ENCODE peak calls at places on chromosomes 12 and 14, in five cellular contexts. B is GM06990, P is mucosa of descending colon, D is left ventricle myocardium inferior, L is OCI-LY7. Q is an unnamed sample.

GRCh38 chr12:45388545-45388944 is 172.7 kb downstream of the ANO6 start:
- DNase-seq in B (no peak), P (peak; percentile 41), D (no peak), L (peak; percentile 11), Q (no peak)

GRCh38 chr14:104116544-104117340 is 21.6 kb upstream of the KIF26A start:
- DNase-seq in B (no peak), P (peak; percentile 75), D (peak; percentile 11), L (no peak), Q (no peak)

GRCh38 chr12:128971802-128972201 is 118.5 kb downstream of the GLT1D1 start:
- DNase-seq in B (no peak), P (no peak), D (no peak), L (peak; percentile 12), Q (no peak)

GRCh38 chr14:81341405-81342180 is 58.5 kb downstream of the STON2 start:
- DNase-seq in B (no peak), P (no peak), D (no peak), L (no peak), Q (no peak)

GRCh38 chr12:100401660-100402059 is 44.8 kb downstream of the SLC17A8 start:
- DNase-seq in B (no peak), P (no peak), D (no peak), L (no peak), Q (no peak)

GRCh38 chr12:14239350-14239934 is 126.0 kb upstream of the ATF7IP start:
- DNase-seq in B (peak; percentile 78), P (peak; percentile 23), D (no peak), L (peak; percentile 75), Q (peak; percentile 78)

GRCh38 chr12:53277981-53278380 is 9.9 kb downstream of the ESPL1 start:
- DNase-seq in B (no peak), P (no peak), D (no peak), L (no peak), Q (no peak)

GRCh38 chr12:75585309-75585708 is 73.9 kb upstream of the KRR1 start:
- DNase-seq in B (no peak), P (no peak), D (no peak), L (no peak), Q (no peak)

GRCh38 chr12:9634177-9634803 is 26.6 kb upstream of the KLRB1 start:
- DNase-seq in B (peak; percentile 35), P (peak; percentile 89), D (no peak), L (peak; percentile 83), Q (no peak)

GRCh38 chr14:103633391-103633790 is 4.4 kb downstream of the KLC1 start:
- DNase-seq in B (no peak), P (no peak), D (no peak), L (no peak), Q (no peak)

GRCh38 chr14:85529803-85530574 is at the start of gene FLRT2:
- DNase-seq in B (no peak), P (peak; percentile 21), D (peak; percentile 50), L (no peak), Q (no peak)
- H3K4me3 ChIP-seq in B (no peak within 1 kb of the TSS), P (no peak within 1 kb of the TSS), D (peak within 1 kb of the TSS; percentile 73), L (no peak within 1 kb of the TSS), Q (no peak within 1 kb of the TSS)

GRCh38 chr12:40854669-40855068 is 162.4 kb downstream of the CNTN1 start:
- DNase-seq in B (no peak), P (no peak), D (no peak), L (no peak), Q (no peak)
- TF ChIP-seq CTCF in B (no peak), P (no peak), D (no peak), L (no peak), Q (no peak)

DNA sequence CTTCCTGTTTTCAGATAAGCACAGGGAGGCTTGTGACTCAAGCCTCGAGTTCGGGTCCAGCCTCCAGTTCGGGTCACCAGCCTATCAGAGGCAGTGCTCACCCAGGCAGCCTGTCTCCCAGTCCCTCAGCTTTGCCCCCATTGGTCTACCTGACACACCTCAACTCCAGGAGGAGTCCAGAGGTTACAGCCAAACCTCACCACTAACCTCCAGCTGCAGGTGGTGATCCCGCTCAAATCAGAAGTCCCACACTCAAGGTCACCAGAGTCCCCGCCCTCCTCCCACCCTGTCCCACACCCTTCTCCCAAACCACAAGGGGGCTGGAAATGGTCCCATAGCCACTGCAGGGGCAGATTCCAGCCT is 42.1 kb downstream of the KDM2B start:
- DNase-seq in B (peak; percentile 44), P (peak; percentile 26), D (no peak), L (peak; percentile 35), Q (no peak)
- H3K4me3 ChIP-seq in B (peak overlapping the region; percentile 62), P (no peak overlapping the region), D (peak overlapping the region; percentile 89), L (peak overlapping the region; percentile 73), Q (peak overlapping the region; percentile 72)

DNA sequence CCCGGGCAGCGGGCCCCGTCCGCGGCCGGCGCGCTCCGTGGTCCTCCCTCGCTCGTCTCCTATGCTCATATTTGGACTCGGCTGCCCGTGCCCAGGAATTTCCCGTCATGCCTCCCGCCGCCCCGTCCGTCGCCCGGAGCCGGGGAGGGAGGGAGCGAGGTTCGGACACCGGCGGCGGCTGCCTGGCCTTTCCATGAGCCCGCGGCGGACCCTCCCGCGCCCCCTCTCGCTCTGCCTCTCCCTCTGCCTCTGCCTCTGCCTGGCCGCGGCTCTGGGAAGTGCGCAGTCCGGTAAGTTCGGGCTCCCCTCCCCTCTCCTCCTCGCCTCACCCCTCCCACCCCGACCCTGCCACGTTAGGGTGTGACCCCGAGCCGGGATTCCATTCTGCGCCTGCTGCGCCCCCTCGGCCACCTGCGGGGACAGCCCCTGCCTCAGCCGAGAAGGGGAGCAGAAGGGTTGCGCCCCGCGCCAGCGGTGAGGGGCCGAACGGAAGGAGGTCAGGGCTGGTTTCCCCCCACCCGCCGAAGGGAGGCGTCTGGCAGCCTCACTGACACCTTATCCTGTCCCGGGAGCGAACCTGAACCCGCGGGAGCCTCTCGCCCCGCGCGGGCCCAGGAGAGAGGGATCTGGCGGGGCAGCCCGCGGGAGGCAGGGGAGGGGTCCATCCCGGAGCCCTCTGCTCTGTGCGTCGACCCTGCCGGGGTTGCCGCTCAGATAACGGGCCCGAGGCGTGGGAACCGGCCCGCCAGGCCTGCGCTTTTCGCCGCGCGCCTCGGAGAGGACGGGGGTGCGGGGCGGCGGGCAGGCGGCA is at the start of gene MSRB3:
- DNase-seq in B (peak; percentile 58), P (peak; percentile 41), D (peak; percentile 82), L (no peak), Q (no peak)
- TF ChIP-seq CTCF in B (peak; percentile 45), P (no peak), D (no peak), L (no peak), Q (peak; percentile 13)

DNA sequence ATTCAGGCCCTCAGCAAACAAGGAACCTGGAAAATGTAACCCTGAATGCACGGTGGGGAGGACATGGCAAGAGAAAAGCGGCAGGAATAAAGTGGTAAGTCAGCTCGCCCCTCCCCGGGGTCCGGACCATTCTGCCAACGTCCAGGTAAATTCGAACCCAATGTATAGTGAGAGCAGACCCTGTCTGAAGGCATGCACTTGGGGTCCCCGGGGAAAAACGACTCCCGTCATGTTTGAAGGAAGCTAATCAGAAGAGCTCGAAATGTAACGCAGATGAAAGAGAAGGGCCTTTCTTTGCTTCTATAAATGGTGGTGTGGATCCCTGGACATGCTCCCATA is 193 bp downstream of the ACACB start:
- DNase-seq in B (no peak), P (no peak), D (no peak), L (no peak), Q (no peak)
- H3K4me3 ChIP-seq in B (no peak overlapping the region), P (no peak overlapping the region), D (peak overlapping the region; percentile 65), L (no peak overlapping the region), Q (no peak overlapping the region)

GRCh38 chr14:33855672-33856071 is 95.2 kb downstream of the EGLN3 start:
- DNase-seq in B (no peak), P (no peak), D (no peak), L (no peak), Q (no peak)
- TF ChIP-seq CTCF in B (no peak), P (no peak), D (no peak), L (no peak), Q (no peak)

DNA sequence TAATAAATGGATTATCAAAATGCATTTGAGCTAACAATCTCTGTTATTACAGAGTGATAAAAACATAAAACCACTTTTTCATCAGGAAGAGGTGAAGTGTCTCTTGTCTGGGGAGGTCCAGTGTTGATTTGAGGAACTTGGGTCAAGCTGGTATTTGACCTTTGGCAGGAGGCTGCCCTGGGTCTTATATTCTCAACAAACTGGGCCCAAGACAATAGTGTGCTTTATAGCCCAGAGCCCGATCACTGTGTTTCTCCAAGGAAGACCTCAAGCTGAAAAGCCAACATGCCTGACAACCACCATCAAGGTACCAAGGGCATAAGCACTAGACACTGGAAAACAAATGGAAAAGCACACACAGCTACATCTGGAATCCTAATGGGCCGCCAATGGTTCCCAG is 137.0 kb downstream of the SLC25A21 start:
- DNase-seq in B (no peak), P (no peak), D (no peak), L (no peak), Q (no peak)
- H3K4me3 ChIP-seq in B (no peak overlapping the region), P (no peak overlapping the region), D (no peak overlapping the region), L (no peak overlapping the region), Q (no peak overlapping the region)

GRCh38 chr14:82710257-82710841 is 1176.7 kb upstream of the SEL1L start:
- DNase-seq in B (no peak), P (peak; percentile 66), D (no peak), L (peak; percentile 54), Q (peak; percentile 10)
- TF ChIP-seq CTCF in B (peak; percentile 84), P (peak; percentile 29), D (peak; percentile 81), L (peak; percentile 93), Q (peak; percentile 81)

DNA sequence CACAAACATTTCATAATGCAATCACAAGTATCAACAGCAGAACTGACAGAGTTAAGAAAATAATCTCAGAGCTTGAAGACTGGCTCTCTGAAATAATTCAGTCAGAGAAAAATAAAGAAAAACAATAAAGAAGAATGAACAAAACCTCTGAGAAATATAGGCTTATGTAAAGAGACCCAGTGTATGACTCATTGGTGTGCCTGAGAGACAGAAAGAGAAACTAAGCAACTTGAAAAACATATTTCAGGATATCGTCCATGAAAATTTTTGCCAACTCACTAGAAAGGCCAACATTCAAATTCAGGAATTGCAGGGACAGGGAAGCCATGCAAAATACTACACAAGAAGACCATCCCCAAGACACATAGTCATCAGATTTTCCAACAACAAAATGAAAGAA is 56.2 kb downstream of the APOBEC1 start:
- DNase-seq in B (no peak), P (no peak), D (no peak), L (no peak), Q (no peak)
- H3K4me3 ChIP-seq in B (peak overlapping the region; percentile 20), P (no peak overlapping the region), D (no peak overlapping the region), L (no peak overlapping the region), Q (no peak overlapping the region)

Q was measured in GM12864.